ENCODE peak calls at places on chromosomes 12 and 14, in five cellular contexts. Y is tibial nerve, Z is breast epithelium, M is psoas muscle, J is lower leg skin. B is an unnamed sample.

GRCh38 chr14:96176275-96176674 is 28.4 kb upstream of the BDKRB2 start:
- DNase-seq in M (no peak), Z (no peak), Y (no peak), J (no peak), B (no peak)

GRCh38 chr12:88650715-88651114 is 70.4 kb upstream of the KITLG start:
- DNase-seq in M (no peak), J (no peak), Y (no peak), Z (no peak), B (no peak)

GRCh38 chr14:58752280-58752679 is 114.5 kb downstream of the DACT1 start:
- DNase-seq in Z (no peak), Y (no peak), J (no peak), M (no peak), B (no peak)

GRCh38 chr14:57487771-57488170 is 5.9 kb downstream of the CCDC198 start:
- DNase-seq in M (no peak), Y (no peak), Z (no peak), J (no peak), B (no peak)

GRCh38 chr12:121823101-121823726 is 19.4 kb downstream of the SETD1B start:
- DNase-seq in Y (no peak), J (no peak), Z (no peak), M (no peak), B (no peak)

GRCh38 chr14:104524726-104525125 is 54.8 kb upstream of the C14orf180 start:
- DNase-seq in Y (no peak), J (peak; percentile 61), M (no peak), Z (no peak), B (no peak)

GRCh38 chr12:88684170-88684569 is 103.9 kb upstream of the KITLG start:
- DNase-seq in M (no peak), Z (no peak), Y (no peak), J (no peak), B (no peak)

GRCh38 chr12:76984566-76984965 is 80.8 kb downstream of the E2F7 start:
- DNase-seq in J (no peak), M (no peak), Y (no peak), Z (no peak), B (no peak)

GRCh38 chr12:72380441-72380840 is 108.3 kb downstream of the TRHDE start:
- DNase-seq in Z (no peak), Y (no peak), J (no peak), M (no peak), B (no peak)

GRCh38 chr14:102924632-102925588 is 2.4 kb downstream of the AMN start:
- DNase-seq in J (no peak), Z (no peak), Y (no peak), M (no peak), B (no peak)
- TF ChIP-seq CTCF in J (no peak), Z (no peak), Y (no peak), M (no peak), B (no peak)

DNA sequence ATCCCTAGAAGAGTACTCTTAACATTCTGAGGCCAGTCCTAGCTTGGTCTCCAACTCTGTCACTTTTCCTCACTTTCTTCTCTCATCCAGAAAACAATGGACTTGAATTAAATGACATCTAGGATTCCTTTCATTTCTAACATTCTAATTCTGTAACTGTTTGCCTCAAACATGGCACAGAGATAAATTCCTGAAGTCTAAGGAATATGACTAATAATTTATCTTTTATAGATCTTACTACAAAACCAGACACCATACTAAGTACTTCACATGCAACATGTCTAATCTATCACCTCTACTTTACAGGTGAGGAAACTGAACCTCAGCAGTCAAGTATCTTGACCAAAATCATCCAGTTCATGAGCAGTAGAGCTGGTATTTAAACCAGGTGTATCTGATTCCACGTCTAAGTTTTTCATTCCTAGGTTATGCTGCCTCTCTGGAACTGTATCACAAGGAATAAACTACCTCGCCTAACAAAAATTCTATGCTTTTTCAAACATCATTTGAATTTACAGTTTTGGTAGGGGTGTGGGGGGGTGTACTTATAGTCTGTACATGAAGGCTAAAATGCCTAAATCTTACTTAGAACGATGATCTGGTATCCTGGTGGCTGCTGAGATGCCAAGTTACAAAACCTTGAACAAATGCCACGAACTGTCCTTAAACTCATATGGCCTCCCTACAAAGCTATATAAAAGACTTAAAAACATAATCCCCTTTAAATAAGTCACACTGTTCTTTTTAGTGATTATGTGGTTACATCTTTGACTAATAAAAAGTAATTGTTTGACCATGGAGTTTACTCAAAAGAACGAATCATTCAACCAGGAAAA is 41.6 kb downstream of the ATXN2 start:
- DNase-seq in Y (no peak), Z (no peak), M (no peak), J (no peak), B (no peak)
- H3K4me3 ChIP-seq in Y (no peak overlapping the region), Z (no peak overlapping the region), M (no peak overlapping the region), J (no peak overlapping the region), B (no peak overlapping the region)

GRCh38 chr14:66196670-66197069 is 289.5 kb upstream of the CCDC196 start:
- DNase-seq in M (no peak), Z (no peak), J (no peak), Y (no peak), B (no peak)
- TF ChIP-seq CTCF in M (no peak), Z (no peak), J (no peak), Y (no peak), B (no peak)

DNA sequence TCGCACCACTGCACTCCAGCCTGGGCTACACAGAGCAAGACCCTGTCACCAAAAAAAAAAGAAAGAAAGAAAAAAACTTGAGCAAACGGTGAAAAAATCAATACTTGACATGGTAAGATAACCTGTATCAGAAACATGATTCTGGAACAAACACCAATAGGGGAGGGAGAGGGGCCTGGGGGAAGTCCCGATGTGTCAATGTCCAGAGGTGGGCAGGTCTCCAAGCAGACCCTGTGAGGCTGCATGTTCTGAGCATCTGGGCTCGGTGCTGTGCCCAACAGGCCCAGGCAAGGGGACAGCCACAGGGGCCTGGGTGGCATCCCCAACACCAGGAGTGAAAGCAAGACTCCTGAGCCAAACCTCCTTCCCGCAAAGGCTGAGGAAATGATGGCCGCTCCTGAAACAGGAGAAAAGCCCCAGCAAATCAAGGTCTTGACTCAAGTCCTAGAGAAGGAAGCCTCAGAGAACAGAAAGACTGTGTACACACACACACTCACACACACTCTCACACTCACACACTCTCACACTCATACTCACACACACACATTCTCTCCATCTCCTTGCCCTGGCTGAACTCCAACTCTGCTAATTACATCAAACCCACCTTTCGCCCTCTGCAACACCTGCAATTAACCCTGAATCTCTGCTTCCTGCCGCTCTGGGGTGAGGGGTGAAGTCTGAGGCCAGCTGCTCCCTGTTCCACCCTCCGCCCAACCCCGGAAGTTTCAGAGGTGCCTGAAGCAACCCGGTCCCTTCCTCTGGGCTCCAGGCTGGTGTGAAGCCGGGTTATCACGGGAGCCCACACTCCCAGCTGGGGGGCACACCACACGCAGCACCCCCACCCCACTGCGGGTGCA is 20.4 kb downstream of the CCDC88C start:
- DNase-seq in Z (no peak), J (no peak), Y (no peak), M (no peak), B (no peak)
- H3K4me3 ChIP-seq in Z (no peak overlapping the region), J (no peak overlapping the region), Y (no peak overlapping the region), M (no peak overlapping the region), B (no peak overlapping the region)

GRCh38 chr12:67413577-67413976 is 144.4 kb downstream of the CAND1 start:
- DNase-seq in Y (no peak), Z (no peak), M (no peak), J (no peak), B (no peak)
- TF ChIP-seq CTCF in Y (no peak), Z (no peak), M (no peak), J (no peak), B (no peak)

GRCh38 chr14:79703209-79703608 is 508.1 kb downstream of the DIO2 start:
- DNase-seq in M (no peak), Z (no peak), Y (no peak), J (no peak), B (no peak)
- H3K4me3 ChIP-seq in M (no peak overlapping the region), Z (no peak overlapping the region), Y (no peak overlapping the region), J (no peak overlapping the region), B (no peak overlapping the region)

GRCh38 chr12:52534482-52534881 is 14.3 kb upstream of the KRT5 start:
- DNase-seq in J (no peak), Y (no peak), M (no peak), Z (no peak), B (no peak)
- TF ChIP-seq CTCF in J (no peak), Y (no peak), M (no peak), Z (no peak), B (no peak)

GRCh38 chr14:74350944-74351323 is 2.7 kb downstream of the VRTN start:
- DNase-seq in Y (no peak), Z (no peak), M (no peak), J (no peak), B (no peak)
- H3K4me3 ChIP-seq in Y (no peak overlapping the region), Z (no peak overlapping the region), M (no peak overlapping the region), J (no peak overlapping the region), B (no peak overlapping the region)

DNA sequence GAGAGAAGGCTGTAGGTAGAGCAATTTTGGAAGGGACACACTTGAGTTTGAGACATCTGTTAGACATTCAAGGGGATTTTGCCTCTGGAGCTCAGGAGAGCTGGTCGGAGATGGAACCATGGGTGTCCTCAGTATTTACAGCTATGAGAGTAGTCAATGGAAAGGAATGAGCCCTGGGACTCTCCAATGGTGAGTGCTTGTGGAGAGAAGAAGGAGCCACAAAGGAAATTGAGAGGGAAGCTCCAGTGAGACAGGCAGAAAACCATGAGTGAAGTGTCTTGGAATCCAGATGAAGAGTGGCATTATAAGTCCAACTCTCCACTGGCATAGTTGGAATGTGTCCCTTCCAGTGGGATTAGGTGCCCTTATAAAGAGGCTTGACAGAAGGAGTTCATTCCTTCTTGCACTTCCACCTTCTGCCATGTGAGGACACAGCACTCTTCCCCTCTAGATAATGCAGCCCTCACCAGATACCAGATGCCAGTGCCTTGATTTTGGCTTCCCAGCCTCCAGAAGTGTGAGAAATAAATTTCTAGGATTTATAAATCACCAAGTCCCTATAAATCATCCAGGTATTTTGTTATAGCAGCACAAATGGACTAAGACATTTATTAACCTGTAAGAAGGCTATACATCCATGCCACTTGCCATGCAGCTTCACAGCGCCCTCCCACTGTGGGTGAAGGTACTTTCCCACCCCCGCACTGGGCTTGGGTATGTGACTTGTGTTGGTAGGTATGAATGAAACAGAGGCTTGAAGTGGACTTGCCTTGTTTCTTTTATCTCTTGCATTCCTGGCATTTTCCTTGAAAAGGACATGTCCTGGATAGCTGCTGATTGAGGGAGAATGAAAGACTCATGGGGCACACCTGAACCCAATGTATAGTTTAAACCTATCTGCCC is 27.3 kb downstream of the LLPH start:
- DNase-seq in M (no peak), Y (no peak), Z (no peak), J (no peak), B (no peak)
- TF ChIP-seq CTCF in M (no peak), Y (no peak), Z (no peak), J (no peak), B (peak; percentile 30)

GRCh38 chr12:52013626-52014310 is 7.0 kb downstream of the TAMALIN start:
- DNase-seq in Y (no peak), M (peak; percentile 13), Z (no peak), J (no peak), B (no peak)
- H3K4me3 ChIP-seq in Y (no peak overlapping the region), M (no peak overlapping the region), Z (no peak overlapping the region), J (no peak overlapping the region), B (no peak overlapping the region)